ENCODE peak calls at places on chromosomes 16 and 17, in five cellular contexts. J, T, L, M and U are unnamed samples.

GRCh38 chr16:65069766-65070165 is 52.1 kb downstream of the CDH11 start:
- DNase-seq in J (peak), T (no peak), L (peak), M (peak), U (no peak)

GRCh38 chr16:24685539-24686432 is 43.7 kb upstream of the TNRC6A start:
- DNase-seq in J (peak), T (no peak), L (peak), M (peak), U (peak)

GRCh38 chr16:31141489-31142108 is 6.1 kb upstream of the PRSS8 start:
- DNase-seq in J (no peak), T (no peak), L (no peak), M (no peak), U (no peak)

GRCh38 chr17:72466199-72466598 is 345.4 kb downstream of the SOX9 start:
- DNase-seq in J (peak), T (no peak), L (peak), M (peak), U (peak)

GRCh38 chr16:19366384-19366783 is 51.3 kb upstream of the TMC5 start:
- DNase-seq in J (peak), T (no peak), L (no peak), M (peak), U (peak)

GRCh38 chr16:87878704-87879103 is 9.4 kb upstream of the SLC7A5 start:
- DNase-seq in J (no peak), T (no peak), L (no peak), M (no peak), U (no peak)

GRCh38 chr17:29640413-29640812 is 17.7 kb upstream of the CORO6 start:
- DNase-seq in J (peak), T (no peak), L (peak), M (peak), U (no peak)

GRCh38 chr16:88315543-88316105 is 67.1 kb upstream of the ZNF469 start:
- DNase-seq in J (no peak), T (no peak), L (peak), M (peak), U (peak)

GRCh38 chr17:79019631-79020584 is 4.1 kb upstream of the C1QTNF1 start:
- DNase-seq in J (peak), T (no peak), L (peak), M (peak), U (peak)

GRCh38 chr17:48593126-48593829 is at the start of gene HOXB5:
- DNase-seq in J (no peak), T (no peak), L (peak), M (no peak), U (peak)

GRCh38 chr17:73686961-73687360 is 42.7 kb upstream of the SDK2 start:
- DNase-seq in J (no peak), T (no peak), L (no peak), M (no peak), U (no peak)